ENCODE peak calls at places on chromosomes 7 and 10, in nine cellular contexts. A is stimulated activated naive CD4-positive, alpha-beta T cell; I is RWPE1; L is activated T-cell treated with anti-CD3 and anti-CD28 coated beads, Interleukin-2, amount 50 U/mL, for 72 hours; G is stimulated activated CD8-positive, alpha-beta memory T cell treated with anti-CD3 and anti-CD28 coated beads, Interleukin-7, amount 100 ng/mL, for 1 hour; Z is activated CD8-positive, alpha-beta memory T cell treated with anti-CD3 and anti-CD28 coated beads for 48 hours; Y is GM12865; W is AG04450; M is MCF 10A. P is an unnamed sample.

GRCh38 chr7:120272896-120273475 is at the start of gene KCND2:
- DNase-seq in M (no peak), I (peak), L (no peak), Y (peak), W (no peak), A (no peak), Z (no peak), G (no peak), P (peak)

GRCh38 chr7:72493850-72494661 is 81.9 kb upstream of the CALN1 start:
- DNase-seq in L (peak), W (no peak), Y (peak), M (peak), G (peak), A (peak), I (peak), Z (peak), P (peak)

GRCh38 chr7:109964780-109965179 is 1126.1 kb upstream of the LRRN3 start:
- DNase-seq in A (no peak), W (no peak), Z (no peak), I (no peak), M (peak), Y (no peak), L (no peak), G (no peak), P (no peak)

GRCh38 chr10:34297551-34298370 is 517.3 kb downstream of the PARD3 start:
- DNase-seq in W (no peak), Z (no peak), M (no peak), L (no peak), Y (no peak), I (no peak), G (no peak), A (no peak), P (peak)

GRCh38 chr7:106840342-106840741 is 24.7 kb upstream of the PIK3CG start:
- DNase-seq in M (peak), A (no peak), W (peak), G (no peak), Y (no peak), L (no peak), I (no peak), Z (no peak), P (no peak)

GRCh38 chr10:62620491-62620890 is 184.0 kb upstream of the ADO start:
- DNase-seq in L (no peak), A (no peak), G (no peak), Z (no peak), W (no peak), I (no peak), Y (no peak), M (no peak), P (no peak)

GRCh38 chr7:116522247-116522646 is 2.6 kb upstream of the CAV1 start:
- DNase-seq in I (peak), M (peak), W (no peak), G (no peak), L (no peak), A (no peak), Y (no peak), Z (no peak), P (no peak)

GRCh38 chr7:122327969-122328368 is 23.4 kb upstream of the FEZF1 start:
- DNase-seq in Z (no peak), W (no peak), G (no peak), M (no peak), Y (no peak), L (no peak), A (no peak), I (no peak), P (no peak)

GRCh38 chr7:47588704-47589225 is 6.9 kb upstream of the TNS3 start:
- DNase-seq in G (no peak), Z (no peak), I (no peak), L (no peak), W (no peak), M (no peak), Y (no peak), A (no peak), P (peak)

GRCh38 chr7:155796381-155797261 is 15.6 kb downstream of the SHH start:
- DNase-seq in Z (peak), M (peak), I (peak), A (peak), W (no peak), Y (peak), G (peak), L (peak), P (peak)

GRCh38 chr10:29877798-29878491 is 181.4 kb downstream of the JCAD start:
- DNase-seq in Y (no peak), Z (no peak), I (no peak), M (no peak), A (no peak), G (no peak), W (no peak), L (no peak), P (no peak)

GRCh38 chr10:7354330-7355047 is 56.3 kb downstream of the SFMBT2 start:
- DNase-seq in W (peak), M (peak), G (no peak), A (no peak), Z (no peak), L (peak), Y (peak), I (peak), P (peak)

GRCh38 chr7:129443612-129444011 is 9.4 kb downstream of the STRIP2 start:
- DNase-seq in W (no peak), L (no peak), Z (no peak), M (no peak), G (no peak), I (no peak), A (no peak), Y (no peak), P (no peak)

GRCh38 chr7:128322040-128322643 is 21.6 kb downstream of the RBM28 start:
- DNase-seq in I (peak), Y (no peak), G (no peak), A (no peak), L (no peak), W (no peak), Z (no peak), M (peak), P (peak)

GRCh38 chr7:148060724-148061123 is 529.8 kb upstream of the C7orf33 start:
- DNase-seq in M (no peak), A (no peak), W (no peak), Y (peak), L (no peak), Z (no peak), I (no peak), G (no peak), P (no peak)

GRCh38 chr7:99949645-99950228 is 20.3 kb upstream of the GJC3 start:
- DNase-seq in Z (no peak), M (no peak), I (no peak), W (no peak), Y (peak), L (no peak), A (no peak), G (no peak), P (no peak)

GRCh38 chr7:129843365-129843898 is 109.3 kb downstream of the UBE2H start:
- DNase-seq in W (no peak), M (no peak), Z (no peak), G (no peak), A (no peak), I (no peak), L (no peak), Y (no peak), P (no peak)

GRCh38 chr10:3777876-3778707 is 6.9 kb downstream of the KLF6 start:
- DNase-seq in Y (no peak), I (no peak), L (no peak), M (peak), A (no peak), W (no peak), G (no peak), Z (no peak), P (no peak)

GRCh38 chr7:106062006-106062405 is 50.1 kb downstream of the SYPL1 start:
- DNase-seq in M (peak), W (no peak), A (no peak), Z (no peak), G (no peak), L (no peak), Y (peak), I (no peak), P (no peak)

GRCh38 chr10:77504870-77505257 is 132.7 kb downstream of the KCNMA1 start:
- DNase-seq in I (peak), L (peak), W (no peak), G (no peak), Z (no peak), M (peak), Y (no peak), A (no peak), P (peak)

GRCh38 chr10:3827266-3827665 is 42.3 kb upstream of the KLF6 start:
- DNase-seq in L (no peak), I (no peak), A (no peak), Z (no peak), G (no peak), Y (no peak), M (no peak), W (no peak), P (no peak)

GRCh38 chr10:68826764-68827591 is at the start of gene STOX1:
- DNase-seq in G (peak), Z (peak), I (peak), L (peak), W (no peak), M (peak), Y (peak), A (peak), P (peak)

GRCh38 chr7:87474533-87475358 is 734 bp downstream of the ABCB4 start:
- DNase-seq in Y (peak), W (no peak), M (no peak), G (no peak), I (no peak), L (no peak), A (no peak), Z (no peak), P (peak)

GRCh38 chr10:97731346-97732051 is 5.4 kb upstream of the ZFYVE27 start:
- DNase-seq in A (peak), Z (no peak), G (no peak), I (peak), L (peak), M (peak), Y (peak), W (peak), P (peak)

GRCh38 chr7:122887198-122887597 is 938 bp upstream of the CADPS2 start:
- DNase-seq in W (no peak), A (no peak), Y (peak), L (no peak), I (peak), Z (no peak), G (no peak), M (peak), P (peak)

GRCh38 chr7:125506331-125506730 is 576.7 kb upstream of the POT1 start:
- DNase-seq in G (no peak), M (no peak), A (no peak), Y (no peak), W (no peak), L (no peak), I (no peak), Z (no peak), P (no peak)

GRCh38 chr10:62915192-62915591 is 99.0 kb upstream of the EGR2 start:
- DNase-seq in M (no peak), W (no peak), I (no peak), Z (no peak), L (no peak), G (no peak), Y (no peak), A (no peak), P (no peak)

GRCh38 chr7:85103352-85103751 is 83.5 kb downstream of the SEMA3D start:
- DNase-seq in G (no peak), W (no peak), Y (no peak), M (no peak), I (no peak), A (no peak), L (no peak), Z (no peak), P (no peak)

GRCh38 chr7:146291900-146292299 is 175.3 kb downstream of the CNTNAP2 start:
- DNase-seq in Z (no peak), G (no peak), M (no peak), L (no peak), W (no peak), Y (no peak), A (no peak), I (no peak), P (no peak)

GRCh38 chr10:99548041-99548530 is 15.3 kb downstream of the NKX2-3 start:
- DNase-seq in I (no peak), W (no peak), A (no peak), Z (no peak), G (no peak), Y (peak), M (peak), L (no peak), P (no peak)

GRCh38 chr10:91210014-91210413 is 10.4 kb upstream of the PCGF5 start:
- DNase-seq in A (no peak), L (no peak), I (no peak), M (no peak), Y (no peak), G (no peak), Z (no peak), W (no peak), P (no peak)

GRCh38 chr10:61492596-61492995 is 39.4 kb upstream of the TMEM26 start:
- DNase-seq in I (no peak), G (no peak), M (no peak), L (no peak), A (no peak), Y (no peak), W (no peak), Z (no peak), P (no peak)

GRCh38 chr10:68502846-68503245 is 24.5 kb downstream of the SLC25A16 start:
- DNase-seq in L (no peak), W (no peak), I (no peak), G (no peak), Y (no peak), M (no peak), A (no peak), Z (no peak), P (no peak)

GRCh38 chr7:12389089-12389700 is 14.5 kb downstream of the VWDE start:
- DNase-seq in Y (peak), A (no peak), W (peak), M (peak), I (peak), L (peak), G (no peak), Z (no peak), P (peak)

GRCh38 chr10:67722113-67722512 is 26.1 kb upstream of the CTNNA3 start:
- DNase-seq in Y (no peak), M (no peak), W (no peak), G (no peak), A (no peak), I (no peak), L (no peak), Z (no peak), P (no peak)

P was measured in hepatocyte.